ENCODE peak calls at places on chromosome 18, in ten cellular contexts. Q, J, X, A, W, G, V, H, F and D are unnamed samples.

GRCh38 chr18:22609642-22610041 is 191.9 kb upstream of the CTAGE1 start:
- DNase-seq in Q (no peak), F (no peak), G (peak), H (no peak), J (peak), A (no peak), V (no peak), X (peak), W (peak), D (no peak)

GRCh38 chr18:57906852-57907251 is 103.7 kb upstream of the ATP8B1 start:
- DNase-seq in V (no peak), H (no peak), G (no peak), W (no peak), A (no peak), Q (no peak), X (no peak), F (no peak), J (no peak), D (no peak)

GRCh38 chr18:77487951-77488740 is 238.5 kb downstream of the GALR1 start:
- DNase-seq in W (no peak), A (no peak), V (no peak), F (no peak), H (no peak), G (no peak), Q (no peak), J (no peak), X (no peak), D (no peak)

GRCh38 chr18:10953672-10954071 is 195.7 kb downstream of the PIEZO2 start:
- DNase-seq in G (no peak), X (no peak), W (no peak), Q (no peak), J (no peak), F (no peak), A (no peak), V (no peak), H (no peak), D (no peak)

GRCh38 chr18:79049506-79049905 is 19.7 kb upstream of the ATP9B start:
- DNase-seq in J (no peak), H (no peak), W (no peak), Q (no peak), F (no peak), G (no peak), V (no peak), A (no peak), X (no peak), D (no peak)

GRCh38 chr18:22283397-22283796 is 114.0 kb downstream of the GATA6 start:
- DNase-seq in Q (no peak), A (no peak), F (no peak), G (peak), X (no peak), V (no peak), W (peak), J (no peak), H (no peak), D (no peak)

GRCh38 chr18:8537400-8537799 is 71.8 kb upstream of the RAB12 start:
- DNase-seq in W (no peak), J (no peak), G (no peak), H (no peak), Q (no peak), F (no peak), V (no peak), X (no peak), A (no peak), D (no peak)

GRCh38 chr18:3321133-3321812 is 59.3 kb downstream of the MYL12B start:
- DNase-seq in F (no peak), G (peak), Q (no peak), V (peak), X (peak), W (peak), A (no peak), J (peak), H (no peak), D (no peak)

GRCh38 chr18:49628993-49629795 is 67.3 kb downstream of the LIPG start:
- DNase-seq in Q (peak), J (no peak), X (peak), V (peak), A (no peak), W (no peak), F (peak), H (peak), G (peak), D (no peak)

GRCh38 chr18:23099621-23100020 is 35.7 kb upstream of the CABLES1 start:
- DNase-seq in X (no peak), Q (no peak), W (no peak), G (no peak), H (peak), F (no peak), A (no peak), V (no peak), J (peak), D (no peak)

GRCh38 chr18:10336749-10337148 is 117.7 kb upstream of the APCDD1 start:
- DNase-seq in V (no peak), A (no peak), X (no peak), W (no peak), G (no peak), H (no peak), F (no peak), J (peak), Q (no peak), D (no peak)

GRCh38 chr18:40670991-40671390 is 1284.0 kb upstream of the PIK3C3 start:
- DNase-seq in W (no peak), X (no peak), Q (no peak), V (no peak), J (no peak), G (no peak), A (no peak), F (no peak), H (no peak), D (no peak)

GRCh38 chr18:24271381-24272331 is 126.0 kb downstream of the OSBPL1A start:
- DNase-seq in H (peak), V (peak), G (peak), X (peak), F (peak), Q (peak), A (no peak), J (peak), W (peak), D (peak)

GRCh38 chr18:66872277-66872676 is 268.4 kb upstream of the CDH19 start:
- DNase-seq in X (no peak), J (no peak), V (peak), G (no peak), A (no peak), Q (no peak), F (peak), H (no peak), W (peak), D (peak)

GRCh38 chr18:39564716-39565115 is 1999.1 kb upstream of the CELF4 start:
- DNase-seq in Q (no peak), X (no peak), V (no peak), F (no peak), H (no peak), J (no peak), W (no peak), G (no peak), A (no peak), D (peak)

GRCh38 chr18:57837917-57838548 is 34.9 kb upstream of the ATP8B1 start:
- DNase-seq in J (no peak), H (no peak), A (peak), F (no peak), G (no peak), V (no peak), W (peak), Q (no peak), X (no peak), D (no peak)

GRCh38 chr18:22691988-22692710 is 241.0 kb upstream of the RBBP8 start:
- DNase-seq in J (no peak), G (peak), W (peak), A (no peak), Q (no peak), X (no peak), F (no peak), H (no peak), V (peak), D (no peak)

GRCh38 chr18:25351773-25352628 is at the start of gene ZNF521:
- DNase-seq in J (peak), W (peak), F (peak), Q (peak), V (peak), A (peak), H (peak), X (peak), G (peak), D (peak)

GRCh38 chr18:44246001-44246400 is 434.7 kb upstream of the SETBP1 start:
- DNase-seq in Q (no peak), J (no peak), V (peak), X (no peak), F (no peak), H (no peak), A (no peak), W (peak), G (no peak), D (no peak)

GRCh38 chr18:68735498-68736343 is 20.8 kb upstream of the TMX3 start:
- DNase-seq in H (no peak), V (peak), J (no peak), A (no peak), G (peak), X (no peak), Q (no peak), W (peak), F (peak), D (peak)

GRCh38 chr18:56019908-56020307 is 431.9 kb upstream of the TCF4 start:
- DNase-seq in X (no peak), H (no peak), W (no peak), V (no peak), J (no peak), F (no peak), G (no peak), Q (no peak), A (no peak), D (no peak)

GRCh38 chr18:51278045-51278649 is 80.7 kb upstream of the MEX3C start:
- DNase-seq in V (no peak), W (no peak), A (peak), F (peak), X (peak), G (peak), Q (peak), J (no peak), H (no peak), D (peak)

GRCh38 chr18:76953186-76953982 is 131.0 kb downstream of the ZNF236 start:
- DNase-seq in V (peak), G (peak), H (peak), J (peak), W (peak), Q (no peak), X (peak), A (no peak), F (no peak), D (peak)

GRCh38 chr18:56575819-56576663 is 62.4 kb downstream of the TXNL1 start:
- DNase-seq in J (no peak), Q (no peak), F (peak), V (peak), H (no peak), X (no peak), A (no peak), W (peak), G (peak), D (peak)

GRCh38 chr18:46672062-46672970 is 15.3 kb upstream of the LOXHD1 start:
- DNase-seq in W (peak), F (no peak), A (no peak), J (no peak), X (no peak), Q (no peak), G (no peak), H (no peak), V (no peak), D (no peak)

GRCh38 chr18:3217930-3218647 is 1.7 kb downstream of the MYOM1 start:
- DNase-seq in W (peak), V (peak), G (peak), J (peak), F (no peak), X (peak), H (no peak), A (no peak), Q (no peak), D (no peak)

GRCh38 chr18:25335676-25336075 is 16.3 kb downstream of the ZNF521 start:
- DNase-seq in F (no peak), A (no peak), V (no peak), X (no peak), W (no peak), G (no peak), H (no peak), Q (no peak), J (no peak), D (no peak)

GRCh38 chr18:37299471-37300304 is 265.9 kb downstream of the CELF4 start:
- DNase-seq in A (no peak), V (peak), J (peak), G (peak), H (peak), W (peak), X (peak), F (peak), Q (no peak), D (peak)

GRCh38 chr18:54878057-54878661 is 49.9 kb downstream of the RAB27B start:
- DNase-seq in W (peak), X (no peak), G (no peak), Q (no peak), A (no peak), H (no peak), V (no peak), J (no peak), F (no peak), D (no peak)

GRCh38 chr18:58263055-58263732 is 219.2 kb downstream of the NEDD4L start:
- DNase-seq in A (no peak), F (no peak), G (no peak), W (peak), X (no peak), J (no peak), H (no peak), Q (no peak), V (peak), D (no peak)

GRCh38 chr18:38028941-38029340 is 463.3 kb upstream of the CELF4 start:
- DNase-seq in H (no peak), V (no peak), F (no peak), Q (no peak), J (no peak), W (no peak), G (no peak), A (no peak), X (no peak), D (no peak)

GRCh38 chr18:71503222-71503621 is 1040.9 kb downstream of the CBLN2 start:
- DNase-seq in J (no peak), X (no peak), A (no peak), Q (no peak), W (no peak), F (no peak), V (no peak), G (no peak), H (no peak), D (no peak)

GRCh38 chr18:35386600-35387366 is 9.6 kb upstream of the ZNF396 start:
- DNase-seq in V (peak), A (peak), Q (peak), H (no peak), X (peak), J (peak), F (peak), W (peak), G (peak), D (peak)

GRCh38 chr18:48951448-48952286 is 902 bp upstream of the SMAD7 start:
- DNase-seq in H (peak), Q (peak), G (peak), A (peak), X (peak), W (peak), F (peak), J (peak), V (peak), D (peak)